ENCODE peak calls at places on chromosomes 12 and 14, in seven cellular contexts. One of them, this sample, is unnamed.

GRCh38 chr12:102527256-102527720 is 46.9 kb upstream of the IGF1 start:
- DNase-seq in H1: no peak
- DNase-seq in HepG2: no peak
- DNase-seq in GM12892: no peak
- DNase-seq in GM12878: no peak
- DNase-seq in K562: no peak
- DNase-seq in SK-N-SH: no peak
- DNase-seq in this sample: no peak

GRCh38 chr12:120230326-120230973 is 29.5 kb upstream of the RPLP0 start:
- DNase-seq in HepG2: peak; percentile 89
- DNase-seq in K562: peak; percentile 84
- DNase-seq in SK-N-SH: peak; percentile 63
- DNase-seq in GM12892: no peak
- DNase-seq in GM12878: no peak
- DNase-seq in H1: peak; percentile 91
- DNase-seq in this sample: no peak

GRCh38 chr12:93245543-93245942 is 132.2 kb upstream of the NUDT4 start:
- DNase-seq in H1: no peak
- DNase-seq in K562: no peak
- DNase-seq in GM12878: peak; percentile 87
- DNase-seq in HepG2: no peak
- DNase-seq in GM12892: peak; percentile 25
- DNase-seq in SK-N-SH: no peak
- DNase-seq in this sample: peak; percentile 15

GRCh38 chr14:80211143-80212024 is at the start of gene DIO2:
- DNase-seq in HepG2: no peak
- DNase-seq in H1: no peak
- DNase-seq in SK-N-SH: no peak
- DNase-seq in K562: no peak
- DNase-seq in GM12892: no peak
- DNase-seq in GM12878: no peak
- DNase-seq in this sample: no peak

GRCh38 chr14:70888681-70889175 is 18.5 kb upstream of the PCNX1 start:
- DNase-seq in GM12892: no peak
- DNase-seq in HepG2: no peak
- DNase-seq in K562: no peak
- DNase-seq in H1: no peak
- DNase-seq in SK-N-SH: no peak
- DNase-seq in GM12878: no peak
- DNase-seq in this sample: no peak

GRCh38 chr12:72133497-72134055 is 138.6 kb upstream of the TRHDE start:
- DNase-seq in H1: no peak
- DNase-seq in SK-N-SH: no peak
- DNase-seq in GM12892: no peak
- DNase-seq in HepG2: no peak
- DNase-seq in K562: no peak
- DNase-seq in GM12878: no peak
- DNase-seq in this sample: no peak

GRCh38 chr12:25933001-25933400 is 25.5 kb upstream of the RASSF8 start:
- DNase-seq in GM12892: no peak
- DNase-seq in H1: no peak
- DNase-seq in SK-N-SH: no peak
- DNase-seq in K562: no peak
- DNase-seq in HepG2: no peak
- DNase-seq in GM12878: no peak
- DNase-seq in this sample: no peak

GRCh38 chr12:99745106-99745505 is 97.6 kb downstream of the GARIN6 start:
- DNase-seq in HepG2: no peak
- DNase-seq in GM12892: no peak
- DNase-seq in K562: no peak
- DNase-seq in GM12878: no peak
- DNase-seq in SK-N-SH: no peak
- DNase-seq in H1: no peak
- DNase-seq in this sample: no peak

GRCh38 chr12:118060301-118061010 is 523 bp downstream of the WSB2 start:
- DNase-seq in GM12892: peak; percentile 30
- DNase-seq in HepG2: no peak
- DNase-seq in H1: no peak
- DNase-seq in GM12878: no peak
- DNase-seq in SK-N-SH: no peak
- DNase-seq in K562: no peak
- DNase-seq in this sample: no peak

GRCh38 chr14:106875503-106875902 is 1349.1 kb downstream of the TMEM121 start:
- DNase-seq in HepG2: no peak
- DNase-seq in H1: no peak
- DNase-seq in GM12892: no peak
- DNase-seq in GM12878: no peak
- DNase-seq in SK-N-SH: no peak
- DNase-seq in K562: no peak
- DNase-seq in this sample: no peak

GRCh38 chr12:116964740-116965090 is 54.0 kb downstream of the FBXW8 start:
- DNase-seq in GM12878: no peak
- DNase-seq in H1: no peak
- DNase-seq in SK-N-SH: no peak
- DNase-seq in HepG2: no peak
- DNase-seq in K562: no peak
- DNase-seq in GM12892: no peak
- DNase-seq in this sample: no peak

DNA sequence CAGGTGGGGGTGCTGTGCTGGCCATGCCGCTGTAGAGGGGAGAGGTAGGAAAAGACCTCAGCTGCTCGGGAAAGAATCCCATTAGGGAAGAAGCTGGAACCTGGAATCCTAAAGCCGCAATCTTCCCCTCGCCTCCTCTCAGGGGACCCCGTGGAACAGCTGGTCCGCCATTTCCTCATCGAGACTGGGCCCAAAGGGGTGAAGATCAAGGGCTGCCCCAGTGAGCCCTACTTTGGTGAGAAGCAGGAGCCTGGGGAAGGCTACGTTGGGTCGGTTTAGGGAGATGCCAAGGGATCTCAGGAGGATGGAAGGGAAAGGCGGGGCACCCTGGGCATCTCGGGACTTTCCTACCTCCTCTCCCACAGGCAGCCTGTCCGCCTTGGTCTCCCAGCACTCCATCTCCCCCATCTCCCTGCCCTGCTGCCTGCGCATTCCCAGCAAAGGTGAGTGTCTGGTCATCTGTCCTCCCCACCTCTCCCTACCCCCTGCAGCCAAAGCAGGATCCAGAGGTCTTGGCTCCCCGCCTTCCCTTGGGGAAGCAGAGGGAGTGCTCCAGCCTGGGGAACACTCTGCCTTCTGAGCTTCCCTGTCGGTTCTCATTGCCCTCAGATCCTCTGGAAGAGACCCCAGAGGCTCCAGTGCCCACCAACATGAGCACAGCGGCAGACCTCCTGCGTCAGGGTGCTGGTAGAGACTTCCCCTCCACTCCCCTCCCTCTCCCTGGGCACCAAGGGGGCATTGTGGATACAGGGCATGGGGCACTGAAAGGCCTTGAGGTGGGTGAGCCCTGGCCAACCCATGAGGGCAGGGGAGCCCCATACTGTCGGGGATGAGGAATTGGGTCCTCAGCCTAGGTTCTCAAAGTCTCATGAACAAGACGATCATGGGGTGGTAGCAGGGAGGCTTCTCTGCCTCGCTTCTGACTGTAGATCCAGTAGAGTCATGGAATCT is 12.4 kb downstream of the TNS2 start:
- DNase-seq in SK-N-SH: no peak
- DNase-seq in HepG2: no peak
- DNase-seq in GM12892: no peak
- DNase-seq in GM12878: no peak
- DNase-seq in H1: no peak
- DNase-seq in K562: no peak
- DNase-seq in this sample: no peak
- TF ChIP-seq TAF1 in SK-N-SH: no peak
- TF ChIP-seq TAF1 in HepG2: no peak
- TF ChIP-seq TAF1 in GM12892: no peak
- TF ChIP-seq TAF1 in GM12878: no peak
- TF ChIP-seq TAF1 in H1: no peak
- TF ChIP-seq TAF1 in K562: no peak
- TF ChIP-seq TAF1 in this sample: no peak

GRCh38 chr12:53050426-53051057 is 677 bp downstream of the TNS2 start:
- DNase-seq in H1: no peak
- DNase-seq in GM12878: no peak
- DNase-seq in GM12892: no peak
- DNase-seq in SK-N-SH: no peak
- DNase-seq in K562: no peak
- DNase-seq in HepG2: no peak
- DNase-seq in this sample: no peak

GRCh38 chr12:53048033-53048779 is 1.7 kb upstream of the TNS2 start:
- DNase-seq in K562: no peak
- DNase-seq in GM12878: no peak
- DNase-seq in SK-N-SH: peak; percentile 76
- DNase-seq in HepG2: peak; percentile 68
- DNase-seq in GM12892: peak; percentile 2
- DNase-seq in H1: no peak
- DNase-seq in this sample: no peak

GRCh38 chr12:53051058-53051880 is 1.4 kb downstream of the TNS2 start:
- DNase-seq in GM12878: no peak
- DNase-seq in GM12892: peak; percentile 8
- DNase-seq in H1: no peak
- DNase-seq in K562: no peak
- DNase-seq in SK-N-SH: no peak
- DNase-seq in HepG2: peak; percentile 82
- DNase-seq in this sample: peak; percentile 3

GRCh38 chr12:53048780-53049401 is 974 bp upstream of the TNS2 start:
- DNase-seq in GM12878: no peak
- DNase-seq in K562: peak; percentile 32
- DNase-seq in H1: no peak
- DNase-seq in GM12892: peak; percentile 2
- DNase-seq in SK-N-SH: peak; percentile 52
- DNase-seq in HepG2: peak; percentile 40
- DNase-seq in this sample: no peak

DNA sequence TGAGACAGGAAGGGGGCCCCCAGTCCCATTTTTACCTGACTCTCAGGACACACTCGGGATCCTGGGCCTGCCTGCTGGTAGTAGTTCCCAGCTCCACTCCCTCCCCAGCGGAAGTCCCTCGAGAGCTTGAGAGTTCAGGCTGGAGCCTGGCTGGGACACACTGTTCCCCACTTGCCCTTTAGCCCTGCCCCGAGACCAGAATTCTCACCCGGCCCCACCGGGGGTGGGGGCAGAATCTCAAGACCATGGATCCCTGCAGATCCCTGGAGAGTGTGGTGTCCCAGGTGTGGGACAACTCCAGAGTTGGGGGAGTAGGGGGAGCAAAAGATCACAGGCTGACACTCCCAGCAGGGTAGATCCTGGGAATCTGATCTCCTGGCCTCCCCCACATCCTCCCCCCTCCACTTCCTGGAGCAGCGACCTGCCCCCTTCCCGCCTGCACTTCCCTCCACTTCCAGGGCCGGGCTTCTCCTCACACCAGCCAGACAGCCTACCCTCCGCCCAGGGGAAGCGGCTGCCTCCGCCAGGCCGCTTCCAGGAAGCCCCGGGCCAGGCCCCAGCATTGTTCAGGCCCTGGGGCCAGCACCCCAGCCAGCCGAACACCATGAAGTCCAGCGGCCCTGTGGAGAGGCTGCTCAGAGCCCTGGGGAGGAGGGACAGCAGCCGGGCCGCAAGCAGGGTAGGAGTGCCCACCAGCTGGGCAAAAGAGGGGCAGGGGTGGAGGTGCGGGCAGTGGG is at the start of gene TNS2:
- DNase-seq in SK-N-SH: peak; percentile 72
- DNase-seq in K562: peak; percentile 48
- DNase-seq in GM12878: no peak
- DNase-seq in HepG2: peak; percentile 72
- DNase-seq in GM12892: peak; percentile 1
- DNase-seq in H1: no peak
- DNase-seq in this sample: peak; percentile 6
- TF ChIP-seq TAF1 in SK-N-SH: peak; percentile 71
- TF ChIP-seq TAF1 in K562: no peak
- TF ChIP-seq TAF1 in GM12878: no peak
- TF ChIP-seq TAF1 in HepG2: peak; percentile 69
- TF ChIP-seq TAF1 in GM12892: no peak
- TF ChIP-seq TAF1 in H1: no peak
- TF ChIP-seq TAF1 in this sample: no peak

GRCh38 chr12:86496595-86496994 is 240.4 kb upstream of the MGAT4C start:
- DNase-seq in GM12892: no peak
- DNase-seq in GM12878: no peak
- DNase-seq in H1: no peak
- DNase-seq in K562: no peak
- DNase-seq in SK-N-SH: no peak
- DNase-seq in HepG2: no peak
- DNase-seq in this sample: no peak
- TF ChIP-seq TAF1 in GM12892: no peak
- TF ChIP-seq TAF1 in GM12878: no peak
- TF ChIP-seq TAF1 in H1: no peak
- TF ChIP-seq TAF1 in K562: no peak
- TF ChIP-seq TAF1 in SK-N-SH: no peak
- TF ChIP-seq TAF1 in HepG2: no peak
- TF ChIP-seq TAF1 in this sample: no peak

GRCh38 chr12:124500232-124501079 is 67.0 kb downstream of the NCOR2 start:
- DNase-seq in K562: no peak
- DNase-seq in GM12892: no peak
- DNase-seq in GM12878: no peak
- DNase-seq in HepG2: peak; percentile 37
- DNase-seq in SK-N-SH: no peak
- DNase-seq in H1: peak; percentile 64
- DNase-seq in this sample: no peak
- TF ChIP-seq TAF1 in K562: no peak
- TF ChIP-seq TAF1 in GM12892: no peak
- TF ChIP-seq TAF1 in GM12878: no peak
- TF ChIP-seq TAF1 in HepG2: no peak
- TF ChIP-seq TAF1 in SK-N-SH: no peak
- TF ChIP-seq TAF1 in H1: no peak
- TF ChIP-seq TAF1 in this sample: no peak

DNA sequence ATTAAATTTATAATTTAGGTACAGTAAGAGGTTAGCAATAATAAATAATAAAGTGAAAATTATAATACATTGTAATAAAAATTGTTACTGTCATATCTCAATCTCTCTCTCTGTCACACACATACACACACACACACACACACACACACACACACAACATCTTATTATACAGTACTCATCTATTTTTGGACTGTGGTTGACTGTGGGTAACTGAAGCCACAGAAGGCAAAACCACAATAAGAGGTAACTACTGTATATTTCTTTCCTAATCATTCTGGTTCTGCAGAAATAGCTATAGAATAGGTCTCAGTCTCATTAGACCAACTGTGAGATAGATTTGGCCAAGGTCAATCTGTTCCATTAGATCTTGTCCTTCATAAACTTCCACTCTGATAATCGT is 33.1 kb upstream of the PTPRO start:
- DNase-seq in K562: no peak
- DNase-seq in HepG2: no peak
- DNase-seq in SK-N-SH: no peak
- DNase-seq in H1: no peak
- DNase-seq in GM12892: no peak
- DNase-seq in GM12878: no peak
- DNase-seq in this sample: no peak
- TF ChIP-seq TAF1 in K562: no peak
- TF ChIP-seq TAF1 in HepG2: no peak
- TF ChIP-seq TAF1 in SK-N-SH: no peak
- TF ChIP-seq TAF1 in H1: no peak
- TF ChIP-seq TAF1 in GM12892: no peak
- TF ChIP-seq TAF1 in GM12878: no peak
- TF ChIP-seq TAF1 in this sample: no peak

This sample was measured in GM12891.